ENCODE peak calls at places on chromosome 19, in seven cellular contexts. H, I, W, S, Q, N and E are unnamed samples.

GRCh38 chr19:55642153-55643002 is 1.1 kb upstream of the ZNF581 start:
- DNase-seq in H (peak), I (no peak), W (no peak), S (peak), Q (no peak), N (no peak), E (no peak)

GRCh38 chr19:5154129-5154798 is 185.4 kb downstream of the KDM4B start:
- DNase-seq in H (peak), I (no peak), W (peak), S (peak), Q (no peak), N (no peak), E (no peak)

GRCh38 chr19:40594657-40595077 is 6.5 kb upstream of the LTBP4 start:
- DNase-seq in H (no peak), I (no peak), W (no peak), S (no peak), Q (no peak), N (no peak), E (no peak)

GRCh38 chr19:56309511-56310185 is 5.0 kb downstream of the ZSCAN5A start:
- DNase-seq in H (peak), I (no peak), W (peak), S (peak), Q (no peak), N (peak), E (peak)

GRCh38 chr19:23996549-23996948 is 81.9 kb downstream of the ZNF726 start:
- DNase-seq in H (no peak), I (no peak), W (peak), S (peak), Q (no peak), N (no peak), E (no peak)

GRCh38 chr19:42246869-42247630 is 4.6 kb upstream of the GSK3A start:
- DNase-seq in H (no peak), I (no peak), W (no peak), S (no peak), Q (no peak), N (no peak), E (no peak)

GRCh38 chr19:53212703-53213320 is 19.7 kb upstream of the ZNF665 start:
- DNase-seq in H (no peak), I (no peak), W (no peak), S (no peak), Q (no peak), N (no peak), E (no peak)

GRCh38 chr19:45446295-45446694 is 21.5 kb upstream of the FOSB start:
- DNase-seq in H (no peak), I (no peak), W (peak), S (peak), Q (no peak), N (no peak), E (no peak)

GRCh38 chr19:55467236-55468053 is 2.9 kb upstream of the C19orf85 start:
- DNase-seq in H (peak), I (no peak), W (peak), S (peak), Q (no peak), N (peak), E (peak)

GRCh38 chr19:42254083-42254849 is 662 bp downstream of the ERF start:
- DNase-seq in H (peak), I (no peak), W (peak), S (peak), Q (no peak), N (peak), E (peak)

GRCh38 chr19:13953021-13953531 is 767 bp downstream of the DCAF15 start:
- DNase-seq in H (no peak), I (no peak), W (peak), S (peak), Q (peak), N (peak), E (no peak)

GRCh38 chr19:33064117-33064777 is 441 bp downstream of the RHPN2 start:
- DNase-seq in H (no peak), I (no peak), W (peak), S (peak), Q (no peak), N (peak), E (no peak)

GRCh38 chr19:6458695-6459355 is 767 bp downstream of the SLC25A23 start:
- DNase-seq in H (no peak), I (no peak), W (no peak), S (no peak), Q (no peak), N (peak), E (no peak)

GRCh38 chr19:28634031-28634328 is 579.0 kb downstream of the UQCRFS1 start:
- DNase-seq in H (no peak), I (no peak), W (no peak), S (no peak), Q (no peak), N (no peak), E (no peak)

GRCh38 chr19:55230780-55231179 is 2.2 kb upstream of the TMEM86B start:
- DNase-seq in H (no peak), I (no peak), W (no peak), S (no peak), Q (no peak), N (no peak), E (no peak)

GRCh38 chr19:46422344-46422743 is 6.4 kb downstream of the PNMA8C start:
- DNase-seq in H (no peak), I (no peak), W (no peak), S (no peak), Q (no peak), N (no peak), E (no peak)

GRCh38 chr19:2208975-2209374 is 27.2 kb downstream of the PLEKHJ1 start:
- DNase-seq in H (no peak), I (no peak), W (no peak), S (no peak), Q (no peak), N (no peak), E (no peak)

GRCh38 chr19:4456566-4456842 is 1.1 kb downstream of the UBXN6 start:
- DNase-seq in H (no peak), I (no peak), W (no peak), S (no peak), Q (no peak), N (peak), E (no peak)

GRCh38 chr19:51372649-51373504 is at the start of gene NKG7:
- DNase-seq in H (peak), I (no peak), W (peak), S (peak), Q (no peak), N (peak), E (peak)

GRCh38 chr19:29489182-29489951 is 36.4 kb upstream of the VSTM2B start:
- DNase-seq in H (no peak), I (peak), W (no peak), S (no peak), Q (no peak), N (peak), E (peak)

GRCh38 chr19:50268501-50268900 is 60.7 kb downstream of the KCNC3 start:
- DNase-seq in H (no peak), I (no peak), W (no peak), S (no peak), Q (no peak), N (no peak), E (no peak)

GRCh38 chr19:18594096-18594823 is 5.7 kb downstream of the REX1BD start:
- DNase-seq in H (peak), I (no peak), W (peak), S (peak), Q (no peak), N (peak), E (peak)

GRCh38 chr19:12792853-12793289 is 1.6 kb downstream of the JUNB start:
- DNase-seq in H (no peak), I (peak), W (no peak), S (no peak), Q (no peak), N (no peak), E (no peak)

GRCh38 chr19:13835791-13836723 is 40.8 kb downstream of the ZSWIM4 start:
- DNase-seq in H (no peak), I (peak), W (peak), S (no peak), Q (no peak), N (peak), E (peak)

GRCh38 chr19:51572908-51573307 is 1.8 kb downstream of the ZNF175 start:
- DNase-seq in H (no peak), I (no peak), W (no peak), S (no peak), Q (peak), N (no peak), E (no peak)

GRCh38 chr19:55437410-55437809 is 5.7 kb downstream of the SHISA7 start:
- DNase-seq in H (no peak), I (no peak), W (peak), S (peak), Q (no peak), N (peak), E (no peak)

GRCh38 chr19:39202998-39203355 is 1.1 kb downstream of the SYCN start:
- DNase-seq in H (no peak), I (no peak), W (no peak), S (no peak), Q (no peak), N (no peak), E (no peak)
- TF ChIP-seq CTCF in H (no peak), I (no peak), W (no peak), S (no peak), Q (no peak), N (no peak), E (no peak)

GRCh38 chr19:17296278-17296677 is 6.9 kb downstream of the ABHD8 start:
- DNase-seq in H (no peak), I (no peak), W (peak), S (peak), Q (no peak), N (no peak), E (no peak)
- TF ChIP-seq CTCF in H (no peak), I (no peak), W (no peak), S (no peak), Q (no peak), N (no peak), E (no peak)

GRCh38 chr19:57465680-57466381 is 8.9 kb upstream of the VN1R1 start:
- DNase-seq in H (no peak), I (no peak), W (peak), S (peak), Q (no peak), N (no peak), E (no peak)
- TF ChIP-seq CTCF in H (no peak), I (no peak), W (peak), S (peak), Q (peak), N (no peak), E (peak)

DNA sequence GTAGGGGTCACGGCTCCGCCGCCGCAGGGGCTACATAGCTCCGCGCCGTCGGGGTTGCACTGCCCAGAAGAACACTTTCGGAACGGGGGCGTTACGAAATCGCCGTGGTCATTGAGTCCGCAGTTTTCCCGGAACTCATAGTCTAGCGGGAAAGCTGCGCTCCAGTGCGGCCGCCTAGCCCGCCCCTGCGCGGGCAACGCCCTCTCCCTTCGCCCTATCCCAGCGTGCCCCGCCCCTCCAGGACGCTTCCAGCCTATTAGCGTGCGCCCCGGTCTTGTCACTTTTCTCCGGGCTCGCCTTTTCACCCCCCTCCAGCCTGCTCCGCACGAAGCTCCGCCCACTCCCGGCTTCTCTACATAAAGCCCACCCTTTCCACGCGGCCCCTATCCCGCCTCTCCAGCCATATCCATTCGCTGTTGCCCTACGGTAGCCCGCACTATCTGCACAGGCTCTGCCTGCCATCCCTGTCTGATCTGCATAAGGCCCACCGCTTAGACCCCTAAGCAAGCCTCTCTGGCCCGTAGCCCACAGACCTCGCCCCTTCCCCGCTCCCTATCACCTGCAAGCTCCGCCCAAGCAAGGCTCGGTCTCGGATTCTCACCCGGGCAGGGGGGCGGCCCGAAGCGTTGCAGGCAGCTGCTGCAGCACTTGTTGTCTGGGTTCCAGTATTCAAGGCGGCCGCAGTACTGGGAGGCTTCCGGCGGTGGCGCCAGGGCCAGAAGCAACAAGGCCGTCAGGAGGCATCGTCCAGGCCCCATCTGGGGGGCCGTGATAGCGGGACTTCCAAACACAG is 1.6 kb downstream of the IGFLR1 start:
- DNase-seq in H (peak), I (peak), W (peak), S (peak), Q (peak), N (peak), E (peak)
- TF ChIP-seq CTCF in H (no peak), I (no peak), W (no peak), S (no peak), Q (peak), N (no peak), E (peak)

DNA sequence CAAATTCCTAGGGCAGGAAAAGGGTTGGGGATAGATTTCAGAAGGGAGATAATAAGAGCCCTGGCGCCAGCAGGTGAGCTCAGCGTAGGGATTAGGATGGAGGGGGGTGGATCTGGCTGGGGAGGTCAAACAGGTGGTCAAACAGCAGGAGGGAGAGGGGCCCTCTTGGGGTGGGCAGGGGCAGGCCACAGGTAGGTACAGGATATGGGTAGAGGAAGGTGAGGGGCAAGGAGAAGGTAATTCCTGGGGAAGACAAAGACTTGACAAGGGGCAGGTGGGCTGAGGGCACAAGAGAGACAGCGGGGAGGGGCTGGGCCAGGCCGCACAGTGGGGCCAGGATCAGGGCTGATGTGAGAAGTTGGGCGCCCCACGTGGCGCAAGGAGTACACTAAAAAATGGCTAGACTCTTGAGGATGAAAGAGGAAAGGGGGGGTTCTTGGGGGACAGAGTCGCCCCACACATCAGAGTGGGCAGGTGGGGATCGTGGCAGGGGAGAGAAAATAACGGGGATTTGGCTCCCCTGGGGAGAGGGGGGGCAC is 713 bp downstream of the KRI1 start:
- DNase-seq in H (peak), I (no peak), W (peak), S (peak), Q (no peak), N (peak), E (no peak)
- TF ChIP-seq CTCF in H (no peak), I (no peak), W (peak), S (peak), Q (peak), N (no peak), E (no peak)

GRCh38 chr19:39390759-39391592 is at the start of the genes MED29 and PAF1:
- DNase-seq in H (peak), I (peak), W (peak), S (peak), Q (peak), N (peak), E (peak)
- TF ChIP-seq CTCF in H (no peak), I (no peak), W (no peak), S (no peak), Q (no peak), N (no peak), E (no peak)

DNA sequence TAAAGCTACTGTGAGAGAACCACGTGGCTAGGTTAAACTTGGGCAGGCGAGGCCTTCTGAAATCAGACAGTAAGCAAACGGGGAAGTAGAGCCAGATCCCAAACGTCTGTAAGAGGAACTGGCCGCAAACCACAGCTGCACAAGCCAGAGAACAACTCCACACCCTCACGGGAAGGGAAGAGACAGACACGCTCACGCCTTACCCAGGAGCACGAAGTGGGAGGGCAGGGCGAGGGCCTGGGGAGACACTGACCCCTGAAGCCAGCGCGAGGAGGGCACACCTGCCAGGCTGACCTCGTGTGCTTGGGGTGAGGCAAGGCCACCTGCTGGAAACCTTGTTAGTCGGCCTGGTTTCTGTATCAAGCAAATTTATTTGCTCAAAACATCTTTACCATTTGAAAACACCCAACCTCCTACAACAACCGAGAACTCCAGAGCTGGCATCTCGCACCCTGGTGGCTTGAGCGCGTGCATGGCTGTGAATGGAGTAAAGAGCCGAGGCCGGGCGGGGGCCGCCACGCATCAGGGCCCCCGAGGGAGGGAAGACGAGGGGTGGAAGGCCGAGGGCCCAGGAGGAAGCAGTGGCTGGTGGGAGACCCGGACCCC is 7.3 kb downstream of the POLR2E start:
- DNase-seq in H (no peak), I (no peak), W (peak), S (peak), Q (no peak), N (peak), E (no peak)
- TF ChIP-seq CTCF in H (no peak), I (no peak), W (no peak), S (no peak), Q (no peak), N (no peak), E (no peak)